ENCODE peak calls at places on chromosomes 6 and 20, in five cellular contexts. L, B, I, N and V are unnamed samples.

GRCh38 chr20:35992713-35993335 is 24.4 kb downstream of the CNBD2 start:
- DNase-seq in L (peak), B (peak), N (no peak), I (peak), V (no peak)

GRCh38 chr6:63295553-63295952 is 24.2 kb downstream of the LGSN start:
- DNase-seq in B (no peak), N (no peak), L (no peak), I (peak), V (no peak)

GRCh38 chr6:166627875-166628849 is 1.1 kb upstream of the RPS6KA2 start:
- DNase-seq in N (no peak), L (peak), B (peak), I (peak), V (no peak)

GRCh38 chr6:153214439-153214838 is 83.4 kb upstream of the RGS17 start:
- DNase-seq in L (no peak), I (no peak), B (no peak), N (no peak), V (no peak)

GRCh38 chr20:5070570-5070969 is 49.2 kb downstream of the PCNA start:
- DNase-seq in L (no peak), N (no peak), B (no peak), I (no peak), V (no peak)

GRCh38 chr20:47360207-47360488 is 3.6 kb upstream of the ZMYND8 start:
- DNase-seq in B (peak), L (no peak), N (no peak), I (no peak), V (no peak)

GRCh38 chr20:42063176-42063575 is 445.0 kb upstream of the CHD6 start:
- DNase-seq in I (no peak), N (no peak), L (no peak), B (no peak), V (no peak)

GRCh38 chr6:126076992-126077664 is 90.8 kb downstream of the TRMT11 start:
- DNase-seq in B (no peak), N (no peak), L (no peak), I (no peak), V (no peak)

GRCh38 chr6:116011520-116011919 is 49.2 kb downstream of the FRK start:
- DNase-seq in B (no peak), N (no peak), I (no peak), L (no peak), V (no peak)

GRCh38 chr20:21303061-21303871 is at the start of gene XRN2:
- DNase-seq in I (peak), B (peak), L (peak), N (peak), V (peak)
- TF ChIP-seq CTCF in I (peak), B (no peak), L (no peak), N (peak), V (peak)

GRCh38 chr20:22819134-22819533 is 216.0 kb upstream of the SSTR4 start:
- DNase-seq in I (no peak), B (no peak), N (no peak), L (no peak), V (no peak)

GRCh38 chr20:22821826-22822225 is 213.3 kb upstream of the SSTR4 start:
- DNase-seq in I (no peak), B (no peak), L (no peak), N (no peak), V (no peak)

GRCh38 chr20:22821081-22821480 is 214.0 kb upstream of the SSTR4 start:
- DNase-seq in I (no peak), L (no peak), B (no peak), N (no peak), V (no peak)

GRCh38 chr20:22816016-22816415 is 219.1 kb upstream of the SSTR4 start:
- DNase-seq in L (no peak), I (peak), N (no peak), B (no peak), V (no peak)

GRCh38 chr20:22819784-22820183 is 215.3 kb upstream of the SSTR4 start:
- DNase-seq in I (no peak), L (no peak), B (no peak), N (no peak), V (no peak)
- TF ChIP-seq CTCF in I (no peak), L (no peak), B (no peak), N (no peak), V (no peak)

DNA sequence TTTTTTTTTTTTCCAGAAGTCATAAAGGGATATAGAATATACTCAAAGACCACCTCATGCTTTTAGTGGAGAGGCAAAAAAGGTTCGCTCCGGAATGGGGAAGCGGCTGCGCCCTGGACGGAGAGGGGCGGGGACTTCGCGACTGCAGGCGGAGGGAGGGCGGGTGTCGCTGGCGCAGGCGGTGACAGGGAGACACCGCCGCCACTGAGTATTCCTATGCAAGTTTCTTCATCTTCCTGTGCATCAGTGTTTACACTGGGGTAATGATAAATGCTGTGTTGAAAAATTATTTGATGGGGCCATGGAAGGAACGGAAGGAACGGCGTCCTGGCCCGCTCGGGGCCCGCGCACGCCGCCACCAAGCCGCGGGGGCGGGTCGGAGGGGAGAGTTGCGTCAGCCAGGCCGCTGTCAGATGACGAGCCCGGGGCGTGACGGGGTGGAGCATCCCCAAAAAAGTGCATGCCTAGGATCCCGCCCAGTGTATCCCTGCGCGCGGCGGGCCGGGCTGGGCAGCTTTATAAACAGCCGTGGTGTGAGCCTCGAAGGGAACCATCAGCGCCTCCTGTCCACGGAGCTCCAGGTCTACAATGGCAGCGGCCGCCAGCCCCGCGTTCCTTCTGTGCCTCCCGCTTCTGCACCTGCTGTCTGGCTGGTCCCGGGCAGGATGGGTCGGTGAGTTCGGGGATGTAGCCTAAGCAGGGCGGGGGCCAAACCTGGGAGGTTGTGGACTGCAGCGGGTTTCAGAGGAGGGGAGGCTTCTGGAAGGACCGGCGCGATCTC is at the start of gene ULBP1:
- DNase-seq in L (peak), B (peak), N (peak), I (peak), V (peak)
- TF ChIP-seq CTCF in L (peak), B (no peak), N (no peak), I (no peak), V (peak)

DNA sequence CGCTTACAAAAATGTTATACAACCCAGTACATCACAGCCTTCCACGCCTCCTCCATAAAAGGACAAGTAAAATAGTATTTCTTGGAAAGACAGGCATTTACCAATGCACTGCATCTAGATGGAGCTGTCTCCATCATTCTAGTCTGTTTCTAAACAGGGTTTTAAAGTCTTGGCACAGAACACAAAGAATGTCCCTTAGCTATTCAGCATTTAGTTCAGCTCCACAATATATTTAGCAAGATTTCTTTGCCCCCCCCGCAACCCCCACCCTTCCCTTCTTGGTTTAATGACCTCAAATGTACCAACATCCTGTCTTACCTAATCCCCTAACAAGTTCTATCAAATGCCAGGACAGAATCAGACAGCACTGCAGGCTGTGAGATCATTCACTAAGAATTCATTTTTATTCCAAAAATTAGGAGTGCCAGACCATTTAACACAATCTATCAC is 198.6 kb downstream of the BACH2 start:
- DNase-seq in B (peak), L (peak), N (no peak), I (no peak), V (no peak)
- TF ChIP-seq CTCF in B (peak), L (peak), N (peak), I (peak), V (peak)

GRCh38 chr6:37280162-37280895 is 22.4 kb upstream of the TMEM217 start:
- DNase-seq in L (no peak), B (no peak), I (no peak), N (no peak), V (no peak)
- TF ChIP-seq CTCF in L (no peak), B (no peak), I (no peak), N (no peak), V (no peak)

DNA sequence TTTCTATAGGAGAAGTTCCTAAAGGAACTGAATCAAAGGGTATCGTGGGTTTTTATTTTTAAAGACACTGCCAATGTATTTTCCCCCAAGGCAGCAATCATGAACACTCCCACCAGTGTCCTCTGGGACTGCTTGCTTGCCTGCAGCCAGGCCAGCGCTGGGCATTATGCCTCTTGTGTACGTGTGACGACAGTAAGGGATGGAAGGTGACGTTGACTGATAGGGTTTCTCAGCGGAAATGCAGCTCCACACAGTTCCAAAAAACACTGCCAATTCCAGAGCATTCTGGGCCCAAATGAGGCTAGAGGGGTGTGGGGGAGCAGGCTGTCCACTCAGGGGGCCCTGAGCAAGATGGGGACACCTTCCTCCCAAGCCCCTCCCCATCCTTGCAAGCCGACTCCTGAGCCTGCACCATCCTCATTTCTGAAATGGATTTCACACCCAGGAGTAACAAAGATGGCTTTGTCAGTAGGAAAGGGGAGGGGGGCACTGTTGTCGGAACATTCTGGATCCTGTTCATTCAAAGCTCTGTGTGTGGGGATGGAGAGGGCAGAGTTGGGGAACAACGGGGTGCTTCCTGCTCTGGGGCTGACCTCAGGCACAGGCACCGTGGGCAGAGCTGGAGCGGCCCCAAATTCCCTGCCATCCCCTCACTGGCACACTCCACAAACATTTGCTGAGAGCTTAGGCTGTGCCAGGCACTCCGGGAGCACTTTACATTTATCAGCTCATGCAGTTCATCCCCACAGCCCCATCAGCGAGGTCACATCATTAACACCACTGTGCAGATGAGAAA is 20.0 kb downstream of the PREX1 start:
- DNase-seq in B (peak), L (no peak), I (no peak), N (no peak), V (no peak)
- TF ChIP-seq CTCF in B (no peak), L (no peak), I (no peak), N (no peak), V (no peak)

GRCh38 chr6:158869604-158870417 is 50.6 kb upstream of the EZR start:
- DNase-seq in B (peak), N (peak), L (peak), I (peak), V (peak)
- TF ChIP-seq CTCF in B (no peak), N (no peak), L (no peak), I (no peak), V (peak)

DNA sequence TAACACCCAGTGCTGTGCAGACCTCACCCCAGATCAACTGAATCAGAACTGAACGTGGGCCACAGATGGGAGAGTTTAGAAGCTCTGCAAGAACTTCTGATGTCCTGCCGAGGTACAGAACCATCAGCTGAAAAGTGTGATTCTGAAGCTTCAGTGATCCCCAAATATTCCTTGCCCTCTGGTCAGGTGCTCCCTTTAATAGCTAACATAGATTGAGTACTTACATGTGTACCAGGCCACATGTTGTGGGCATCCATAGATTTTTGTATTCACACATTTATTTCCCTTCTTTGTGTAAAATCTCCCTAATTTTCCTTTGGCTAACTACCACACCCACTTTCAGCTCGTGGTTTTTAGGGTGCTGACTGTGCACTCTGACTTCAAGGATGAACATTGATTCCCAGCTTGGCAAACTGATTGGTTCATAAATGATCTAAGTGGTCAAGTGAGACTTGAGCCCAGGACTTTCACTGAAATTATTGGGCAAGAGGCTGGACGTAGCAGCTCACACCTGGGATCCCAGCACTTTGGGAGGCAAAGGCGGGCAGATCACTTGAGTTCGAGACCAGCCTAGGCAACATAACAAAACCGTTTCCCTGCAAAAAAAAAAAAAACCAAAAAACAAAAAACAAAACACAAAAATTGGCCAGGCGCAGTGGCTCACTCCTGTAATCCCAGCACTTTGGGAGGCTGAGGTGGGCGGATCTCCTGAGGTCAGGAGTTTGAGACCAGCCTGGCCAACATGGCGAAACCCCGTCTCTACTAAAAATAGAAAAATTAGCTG is 162.2 kb downstream of the BCAS1 start:
- DNase-seq in I (no peak), L (no peak), B (no peak), N (no peak), V (no peak)
- TF ChIP-seq CTCF in I (no peak), L (no peak), B (no peak), N (no peak), V (no peak)

DNA sequence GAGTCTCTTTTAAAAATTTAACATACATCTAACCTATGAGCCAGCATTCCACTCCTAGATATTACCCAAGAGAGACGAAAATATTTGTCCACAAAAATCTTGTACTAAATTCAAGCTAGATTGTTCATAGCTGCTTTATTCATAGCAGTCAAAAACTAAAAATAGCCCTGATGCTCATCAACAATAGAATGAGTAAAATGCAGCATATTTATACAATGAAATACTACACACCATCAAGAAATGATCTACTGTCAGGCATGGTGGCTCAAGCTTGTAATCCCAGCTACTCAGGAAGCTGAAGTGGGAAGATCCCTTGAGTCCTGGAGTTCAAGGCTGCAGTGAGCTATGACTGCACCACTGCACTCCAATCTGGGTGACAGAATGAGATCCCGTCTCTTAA is 22.0 kb upstream of the SRC start:
- DNase-seq in N (no peak), I (no peak), L (peak), B (peak), V (no peak)
- TF ChIP-seq CTCF in N (no peak), I (no peak), L (no peak), B (no peak), V (no peak)

DNA sequence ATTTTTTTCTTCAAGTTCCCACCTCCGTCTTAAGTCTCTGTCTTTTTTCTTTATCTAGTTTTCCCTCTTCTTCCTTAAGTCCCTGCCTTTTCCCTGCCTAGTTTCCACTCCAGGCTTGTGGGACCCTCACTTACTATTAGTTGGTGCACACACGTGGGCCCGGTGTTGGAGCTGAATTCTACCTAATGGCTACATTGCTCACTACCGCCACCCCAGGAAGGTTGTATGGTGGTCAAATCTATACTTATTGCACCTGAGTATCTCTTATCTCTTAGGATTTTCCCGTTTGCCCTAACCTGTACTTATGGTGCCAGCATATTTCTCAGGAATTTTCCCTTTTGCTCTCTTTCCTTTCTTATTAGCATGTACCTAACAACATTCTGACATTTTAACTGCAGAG is 692.8 kb downstream of the EPM2A start:
- DNase-seq in B (no peak), I (no peak), N (no peak), L (no peak), V (no peak)
- TF ChIP-seq CTCF in B (peak), I (peak), N (no peak), L (no peak), V (peak)